ENCODE peak calls at places on chromosomes 16 and 17, in nine cellular contexts. F, P, T, I, G, O, L, E and W are unnamed samples.

GRCh38 chr17:8175795-8176196 is 384 bp downstream of the TMEM107 start:
- DNase-seq in P (no peak), T (no peak), I (no peak), L (peak), G (no peak), E (no peak), F (no peak), O (no peak), W (no peak)

GRCh38 chr16:4320030-4320429 is 4.2 kb downstream of the GLIS2 start:
- DNase-seq in G (no peak), I (no peak), O (no peak), T (no peak), L (peak), E (no peak), F (no peak), P (no peak), W (no peak)

GRCh38 chr16:50611332-50611934 is 63.2 kb downstream of the NKD1 start:
- DNase-seq in E (no peak), F (no peak), L (peak), G (no peak), T (no peak), I (no peak), O (no peak), P (no peak), W (no peak)

GRCh38 chr17:4591529-4591928 is 7.2 kb downstream of the SMTNL2 start:
- DNase-seq in F (no peak), P (no peak), E (no peak), G (no peak), T (no peak), I (no peak), O (no peak), L (peak), W (no peak)

GRCh38 chr16:56625140-56625942 is at the start of gene MT1E:
- DNase-seq in O (peak), G (no peak), E (no peak), T (no peak), F (peak), P (no peak), I (peak), L (peak), W (peak)

GRCh38 chr16:11620243-11621003 is 33.7 kb upstream of the LITAF start:
- DNase-seq in G (no peak), P (no peak), T (no peak), F (no peak), I (no peak), O (no peak), E (no peak), L (no peak), W (no peak)

GRCh38 chr16:28596115-28596630 is 677 bp downstream of the SULT1A2 start:
- DNase-seq in O (peak), E (no peak), P (no peak), T (no peak), G (no peak), L (no peak), F (no peak), I (no peak), W (no peak)

GRCh38 chr16:11896776-11897175 is 19.0 kb downstream of the GSPT1 start:
- DNase-seq in L (peak), E (no peak), G (no peak), P (no peak), O (no peak), F (no peak), I (peak), T (no peak), W (no peak)

GRCh38 chr16:30658731-30659506 is 688 bp downstream of the FBRS start:
- DNase-seq in G (peak), O (peak), F (no peak), E (peak), P (peak), L (peak), I (peak), T (no peak), W (peak)

GRCh38 chr17:58913552-58913951 is 157.9 kb downstream of the PPM1E start:
- DNase-seq in I (no peak), E (no peak), O (no peak), F (no peak), P (no peak), T (no peak), G (no peak), L (no peak), W (no peak)

GRCh38 chr16:57102888-57103879 is 10.8 kb downstream of the CPNE2 start:
- DNase-seq in T (no peak), F (no peak), O (peak), P (no peak), E (no peak), L (no peak), G (no peak), I (peak), W (no peak)

GRCh38 chr17:28712037-28712704 is 483 bp upstream of the PROCA1 start:
- DNase-seq in E (peak), G (peak), L (no peak), P (no peak), T (no peak), I (no peak), O (peak), F (peak), W (no peak)

GRCh38 chr17:19996086-19996485 is 13.1 kb upstream of the SPECC1 start:
- DNase-seq in F (no peak), L (no peak), O (peak), T (no peak), E (no peak), I (no peak), P (no peak), G (no peak), W (no peak)

GRCh38 chr16:8852534-8852933 is 16.3 kb downstream of the CARHSP1 start:
- DNase-seq in L (peak), T (no peak), E (no peak), G (no peak), P (no peak), I (no peak), F (no peak), O (no peak), W (no peak)

GRCh38 chr16:58306327-58306726 is 11.5 kb upstream of the PRSS54 start:
- DNase-seq in P (no peak), F (peak), T (no peak), O (peak), E (no peak), G (peak), I (no peak), L (peak), W (no peak)

GRCh38 chr17:63134867-63135266 is 168.8 kb downstream of the TANC2 start:
- DNase-seq in L (no peak), E (no peak), G (no peak), F (no peak), P (no peak), T (no peak), I (no peak), O (no peak), W (no peak)

GRCh38 chr17:41785091-41785875 is 1.2 kb downstream of the JUP start:
- DNase-seq in O (peak), G (peak), P (no peak), L (no peak), T (no peak), E (no peak), F (no peak), I (no peak), W (no peak)

GRCh38 chr17:31495049-31495885 is 103.8 kb downstream of the RAB11FIP4 start:
- DNase-seq in T (no peak), G (peak), L (no peak), E (no peak), P (peak), I (no peak), O (no peak), F (no peak), W (no peak)

GRCh38 chr17:74842599-74843351 is 16.9 kb downstream of the GRIN2C start:
- DNase-seq in L (peak), P (peak), E (peak), T (no peak), G (no peak), F (no peak), I (peak), O (peak), W (peak)

GRCh38 chr16:75139498-75139897 is 8.8 kb upstream of the ZFP1 start:
- DNase-seq in E (no peak), P (no peak), I (no peak), G (no peak), F (no peak), L (no peak), T (no peak), O (no peak), W (no peak)

GRCh38 chr17:39002991-39003715 is 36.0 kb upstream of the FBXO47 start:
- DNase-seq in G (peak), P (no peak), I (peak), E (no peak), T (no peak), F (peak), L (peak), O (no peak), W (no peak)

GRCh38 chr17:47076171-47076570 is 97.1 kb upstream of the RPRML start:
- DNase-seq in P (no peak), I (no peak), T (no peak), G (no peak), F (no peak), O (no peak), L (peak), E (no peak), W (no peak)

GRCh38 chr16:5015887-5016286 is 17.8 kb downstream of the NAGPA start:
- DNase-seq in F (no peak), P (no peak), O (no peak), G (no peak), L (no peak), T (no peak), I (no peak), E (no peak), W (no peak)

GRCh38 chr17:50170662-50171370 is 5.0 kb downstream of the SGCA start:
- DNase-seq in P (no peak), I (no peak), T (no peak), F (no peak), G (no peak), E (peak), L (peak), O (no peak), W (peak)

GRCh38 chr17:47762733-47763132 is 29.7 kb downstream of the TBX21 start:
- DNase-seq in E (no peak), O (no peak), G (no peak), F (no peak), I (no peak), T (no peak), P (no peak), L (no peak), W (no peak)

GRCh38 chr17:4950757-4951204 is at the start of gene ENO3:
- DNase-seq in E (no peak), G (no peak), I (no peak), F (no peak), O (peak), L (no peak), P (peak), T (no peak), W (no peak)

GRCh38 chr17:8256291-8256690 is 7.2 kb downstream of the PFAS start:
- DNase-seq in E (no peak), T (no peak), L (no peak), P (no peak), I (no peak), G (no peak), O (no peak), F (no peak), W (no peak)

GRCh38 chr16:79542196-79542859 is 58.2 kb downstream of the MAF start:
- DNase-seq in L (no peak), I (peak), O (no peak), E (no peak), P (no peak), G (no peak), F (no peak), T (no peak), W (no peak)

GRCh38 chr16:89410794-89411309 is 79.5 kb downstream of the ANKRD11 start:
- DNase-seq in T (no peak), L (peak), F (peak), O (no peak), P (no peak), E (no peak), I (peak), G (no peak), W (no peak)

GRCh38 chr16:57870753-57871454 is 68.6 kb upstream of the KIFC3 start:
- DNase-seq in E (no peak), P (no peak), L (no peak), O (peak), T (no peak), I (no peak), F (no peak), G (no peak), W (no peak)